ENCODE peak calls at places on chromosomes 1 and 21, in four cellular contexts. Z is A549, D is GM12878, H is HepG2. F is an unnamed sample.

GRCh38 chr1:76038306-76039004 is 36.1 kb upstream of the ST6GALNAC3 start:
- DNase-seq in Z (no peak), H (no peak), D (no peak), F (no peak)

GRCh38 chr21:34243562-34243961 is 120.2 kb upstream of the KCNE2 start:
- DNase-seq in H (peak; percentile 5), D (no peak), Z (no peak), F (peak; percentile 20)

GRCh38 chr1:228445867-228446584 is 29.4 kb upstream of the TRIM17 start:
- DNase-seq in H (no peak), Z (peak; percentile 70), D (no peak), F (no peak)

GRCh38 chr1:165734906-165735305 is 33.8 kb downstream of the TMCO1 start:
- DNase-seq in D (no peak), Z (no peak), H (no peak), F (no peak)

GRCh38 chr1:111758373-111758772 is 2.7 kb downstream of the DDX20 start:
- DNase-seq in H (no peak), D (no peak), Z (no peak), F (peak; percentile 22)

GRCh38 chr1:174965006-174965971 is 34.5 kb upstream of the CACYBP start:
- DNase-seq in H (no peak), D (no peak), Z (no peak), F (no peak)

GRCh38 chr1:41900611-41901444 is 17.9 kb downstream of the HIVEP3 start:
- DNase-seq in D (no peak), H (no peak), Z (peak; percentile 60), F (no peak)

GRCh38 chr1:205285391-205286101 is 36.0 kb downstream of the NUAK2 start:
- DNase-seq in Z (no peak), H (no peak), D (peak; percentile 76), F (no peak)

GRCh38 chr21:24729568-24729967 is 877.7 kb downstream of the MRPL39 start:
- DNase-seq in Z (no peak), H (no peak), D (no peak), F (no peak)

GRCh38 chr1:1088801-1089680 is 14.9 kb upstream of the RNF223 start:
- DNase-seq in H (no peak), Z (no peak), D (no peak), F (peak; percentile 33)

GRCh38 chr21:42474043-42474831 is 21.8 kb downstream of the RSPH1 start:
- DNase-seq in H (peak; percentile 41), D (no peak), Z (peak; percentile 68), F (peak; percentile 43)

GRCh38 chr21:35257413-35257812 is 208.3 kb upstream of the RUNX1 start:
- DNase-seq in H (no peak), Z (peak; percentile 13), D (no peak), F (no peak)

GRCh38 chr1:206851611-206852010 is 13.8 kb upstream of the IL20 start:
- DNase-seq in Z (no peak), D (no peak), H (no peak), F (no peak)

DNA sequence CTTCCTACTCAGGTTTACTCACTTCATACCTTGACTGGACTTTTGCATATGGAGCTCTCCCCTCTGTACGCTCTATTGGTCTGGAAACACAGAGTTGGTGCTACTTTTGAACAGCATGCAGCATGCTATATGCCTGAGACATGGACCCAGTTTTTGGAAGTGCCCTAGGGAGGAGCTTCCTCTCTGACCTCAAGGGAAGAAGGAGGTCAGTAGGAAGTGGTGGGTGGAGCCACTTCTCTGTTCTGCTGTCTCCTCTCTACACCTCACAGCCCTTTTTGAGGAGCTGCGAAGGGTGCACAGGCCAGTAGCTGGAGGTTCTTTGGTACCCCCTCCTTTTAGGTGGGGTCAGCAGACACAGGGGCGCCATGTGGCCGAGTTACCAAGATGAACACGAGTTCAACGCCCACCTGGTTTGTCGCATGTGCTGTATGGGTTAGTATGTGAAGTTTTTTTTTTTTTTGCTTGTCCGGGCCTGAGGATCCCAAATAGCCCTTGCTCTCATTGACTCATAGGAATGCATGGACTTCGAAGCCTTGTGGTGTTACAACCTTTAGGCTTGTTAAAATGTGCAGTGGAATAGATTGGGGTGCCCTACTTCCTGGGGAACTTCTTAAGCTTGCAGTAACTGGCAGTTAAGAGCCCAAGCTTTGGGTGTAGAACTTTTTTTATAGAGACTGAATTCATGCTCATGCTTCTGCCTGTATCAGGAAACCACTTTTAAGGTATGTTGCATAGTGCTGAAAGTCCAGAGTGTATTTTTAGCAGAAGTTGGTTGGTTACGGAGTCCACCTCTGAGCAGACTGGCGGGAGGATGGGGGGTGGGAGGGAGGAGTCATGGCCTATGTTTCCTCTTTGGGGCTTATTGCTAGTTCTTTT is 10.7 kb downstream of the MACF1 start:
- DNase-seq in D (peak; percentile 79), H (peak; percentile 62), Z (no peak), F (no peak)
- TF ChIP-seq USF2 in D (no peak), H (no peak), Z (no peak), F (no peak)

GRCh38 chr1:43981135-43981491 is 2.1 kb downstream of the B4GALT2 start:
- DNase-seq in D (no peak), Z (no peak), H (no peak), F (peak; percentile 31)

GRCh38 chr1:43978551-43979260 is at the start of gene B4GALT2:
- DNase-seq in H (peak; percentile 50), D (no peak), Z (no peak), F (peak; percentile 94)

GRCh38 chr1:43979261-43979527 is 184 bp downstream of the B4GALT2 start:
- DNase-seq in H (no peak), D (no peak), Z (no peak), F (no peak)

GRCh38 chr1:43980255-43981134 is 1.5 kb downstream of the B4GALT2 start:
- DNase-seq in D (no peak), H (no peak), Z (no peak), F (peak; percentile 34)

DNA sequence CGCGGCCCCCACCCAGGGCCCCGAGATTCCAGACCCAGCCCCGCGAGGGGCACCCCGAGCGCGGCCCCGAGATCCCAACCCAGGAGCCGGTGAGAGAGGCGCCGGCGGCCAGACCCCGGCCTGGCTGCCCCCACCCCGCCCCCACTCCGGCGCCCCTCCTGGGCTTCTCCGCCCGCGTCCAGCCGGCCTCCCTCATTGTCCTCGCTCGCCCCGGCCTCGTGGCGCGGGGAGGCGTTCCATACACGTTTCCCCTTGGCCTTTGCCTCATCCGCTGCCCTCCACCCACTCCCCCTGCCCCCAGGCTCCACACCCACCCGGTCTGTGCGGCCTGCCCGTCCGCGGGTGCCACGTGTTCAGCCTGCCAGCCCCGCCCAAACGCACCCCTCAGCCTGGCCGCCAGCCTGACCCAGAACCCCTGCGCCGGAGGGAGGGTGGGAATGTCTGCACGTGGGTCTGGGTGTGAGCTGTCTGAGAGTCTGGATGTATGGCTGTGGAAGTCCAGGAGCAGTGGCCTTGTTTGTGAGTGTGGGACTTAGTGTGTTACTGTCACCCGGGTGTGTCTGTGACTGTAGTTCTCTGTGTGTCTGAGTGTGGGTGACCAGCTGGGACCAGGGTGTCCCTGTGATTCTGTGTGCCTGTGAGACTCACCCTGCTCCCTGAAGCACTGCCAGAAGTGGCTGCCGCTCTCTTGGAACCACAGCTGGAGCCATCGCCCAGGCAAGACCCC is 681 bp downstream of the B4GALT2 start:
- DNase-seq in Z (no peak), D (no peak), H (peak; percentile 37), F (peak; percentile 89)
- TF ChIP-seq PBX3 in Z (no peak), D (no peak), H (no peak), F (no peak)

GRCh38 chr1:226651732-226652105 is 87.4 kb downstream of the ITPKB start:
- DNase-seq in D (no peak), Z (no peak), H (no peak), F (no peak)
- TF ChIP-seq USF2 in D (no peak), Z (no peak), H (no peak), F (no peak)

GRCh38 chr1:78501203-78501602 is 10.4 kb downstream of the PTGFR start:
- DNase-seq in H (no peak), D (no peak), Z (no peak), F (no peak)
- TF ChIP-seq PBX3 in H (no peak), D (no peak), Z (no peak), F (no peak)

DNA sequence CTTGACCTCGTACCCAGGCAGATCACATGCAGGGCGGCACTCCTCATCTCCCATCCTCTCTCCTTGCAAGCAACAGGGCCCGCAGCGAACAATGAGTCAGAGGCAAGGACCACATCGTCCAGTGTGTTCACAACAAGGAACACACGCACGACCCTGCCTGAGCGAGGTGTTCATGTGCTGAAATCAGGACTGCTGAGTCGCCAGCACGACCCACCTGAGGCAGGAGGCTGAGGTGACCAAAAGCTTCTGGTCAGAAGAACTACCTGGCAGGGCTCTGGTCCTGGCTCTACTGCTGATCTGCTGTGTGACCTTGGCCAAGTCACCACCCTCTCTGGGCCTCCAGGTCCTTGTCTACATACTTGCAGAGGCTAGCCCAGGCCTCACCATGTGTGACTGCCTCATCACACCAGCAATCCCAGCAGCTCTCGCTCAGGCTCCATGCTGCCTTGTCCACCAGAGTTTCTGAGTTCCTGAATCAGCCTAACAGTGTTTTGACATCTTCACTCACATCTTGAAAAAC is 78.0 kb downstream of the SSBP3 start:
- DNase-seq in Z (no peak), H (no peak), D (no peak), F (no peak)
- TF ChIP-seq USF2 in Z (no peak), H (no peak), D (no peak), F (no peak)

DNA sequence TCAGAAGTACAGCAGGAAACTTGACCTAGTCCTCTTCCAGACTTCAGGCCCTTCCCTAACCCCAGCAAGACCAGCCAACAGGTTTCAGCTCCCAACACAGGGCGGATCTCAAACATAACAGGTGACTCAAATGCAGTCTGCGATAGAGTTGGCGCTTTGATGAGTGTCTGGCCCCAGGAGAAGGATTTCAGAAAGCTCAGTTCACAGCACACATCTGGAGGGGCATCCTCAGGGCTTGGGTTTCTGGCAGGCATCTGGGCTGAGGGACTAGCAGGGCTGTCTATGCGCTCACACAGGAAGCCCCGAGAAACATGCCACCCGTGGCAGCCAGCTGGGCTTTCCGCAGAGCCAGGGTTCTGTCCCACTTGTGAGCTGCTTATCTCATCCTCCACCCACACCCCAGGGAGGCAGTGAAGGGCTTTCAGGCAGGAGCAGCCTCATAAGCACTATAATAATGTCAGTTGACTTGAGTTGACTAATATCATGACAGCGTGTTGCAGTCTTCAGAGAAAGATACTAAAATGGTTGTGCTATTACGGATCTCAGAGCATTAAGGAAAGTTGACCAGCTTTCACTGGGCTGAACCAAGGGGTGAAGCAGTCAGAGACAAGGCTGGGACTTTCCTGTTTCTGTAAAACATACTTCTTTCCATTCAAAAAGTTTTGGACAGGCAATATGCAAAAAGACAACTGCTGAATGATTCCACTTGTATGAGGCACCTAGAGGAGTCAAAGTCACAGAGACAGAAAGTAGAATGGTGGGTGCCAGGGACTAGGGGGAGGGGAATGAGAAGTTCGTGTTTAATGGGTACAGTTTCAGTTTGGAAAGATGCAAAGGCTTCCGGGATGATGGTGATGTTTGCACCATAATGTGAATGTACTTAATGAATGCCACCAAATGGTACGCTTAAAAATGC is 233.0 kb upstream of the IRF2BP2 start:
- DNase-seq in D (peak; percentile 95), H (no peak), Z (no peak), F (peak; percentile 37)
- TF ChIP-seq PBX3 in D (no peak), H (no peak), Z (no peak), F (no peak)

DNA sequence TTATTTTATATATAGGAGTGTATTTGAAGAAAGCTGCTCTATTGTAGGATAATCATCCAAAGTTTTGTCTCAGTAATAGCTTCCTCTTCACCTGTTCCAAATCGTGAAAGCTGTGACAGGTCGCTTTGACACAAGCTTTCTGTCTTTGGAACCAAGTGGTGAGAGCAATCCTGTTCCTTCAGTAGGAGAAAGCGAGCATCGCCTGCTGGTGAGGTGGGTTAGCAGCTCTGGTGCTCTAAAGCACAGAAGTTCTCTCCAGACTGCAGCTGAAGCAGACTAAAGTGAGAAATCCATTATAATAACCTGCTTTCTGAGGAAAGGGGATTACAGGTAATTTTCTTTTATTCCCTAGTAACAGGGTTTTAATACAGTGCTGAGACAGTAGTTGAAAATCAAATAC is 803.8 kb downstream of the ADGRL2 start:
- DNase-seq in H (no peak), Z (no peak), D (no peak), F (no peak)
- TF ChIP-seq USF2 in H (no peak), Z (no peak), D (no peak), F (no peak)

F was measured in SK-N-SH.